ENCODE peak calls at places on chromosome 4, in four cellular contexts. L, Q, O and N are unnamed samples.

GRCh38 chr4:16794816-16795445 is 103.5 kb downstream of the LDB2 start:
- DNase-seq in Q (peak; percentile 84), L (peak; percentile 63), O (peak; percentile 58), N (peak; percentile 55)

GRCh38 chr4:185243879-185244278 is 34.5 kb downstream of the SNX25 start:
- DNase-seq in L (no peak), O (no peak), Q (no peak), N (no peak)

GRCh38 chr4:32396504-32396903 is 1676.3 kb downstream of the PCDH7 start:
- DNase-seq in L (no peak), Q (peak; percentile 12), O (no peak), N (no peak)

GRCh38 chr4:98747659-98748091 is 89.3 kb upstream of the TSPAN5 start:
- DNase-seq in Q (no peak), O (no peak), L (no peak), N (no peak)

GRCh38 chr4:144562019-144562740 is 83.8 kb upstream of the HHIP start:
- DNase-seq in Q (peak; percentile 40), O (no peak), L (no peak), N (no peak)

GRCh38 chr4:10078481-10079233 is 37.9 kb downstream of the WDR1 start:
- DNase-seq in L (no peak), Q (peak; percentile 3), O (peak; percentile 14), N (no peak)

GRCh38 chr4:101555341-101555880 is 208.1 kb upstream of the PPP3CA start:
- DNase-seq in Q (no peak), O (no peak), L (no peak), N (no peak)

GRCh38 chr4:20432098-20432497 is 180.4 kb downstream of the SLIT2 start:
- DNase-seq in L (no peak), O (no peak), Q (no peak), N (no peak)

GRCh38 chr4:175935016-175935661 is 123.1 kb upstream of the GPM6A start:
- DNase-seq in L (peak; percentile 54), O (no peak), Q (no peak), N (no peak)

GRCh38 chr4:151287409-151287808 is 10.4 kb downstream of the PRSS48 start:
- DNase-seq in Q (no peak), O (no peak), L (no peak), N (no peak)

GRCh38 chr4:188023682-188024081 is 28.1 kb downstream of the ZFP42 start:
- DNase-seq in O (no peak), Q (no peak), L (no peak), N (no peak)

GRCh38 chr4:146134761-146135160 is 40.8 kb upstream of the LSM6 start:
- DNase-seq in O (no peak), Q (no peak), L (no peak), N (no peak)

GRCh38 chr4:128286474-128287158 is 997 bp downstream of the PGRMC2 start:
- DNase-seq in Q (no peak), O (peak; percentile 34), L (peak; percentile 44), N (peak; percentile 18)

GRCh38 chr4:78166582-78166981 is 109.5 kb downstream of the FRAS1 start:
- DNase-seq in Q (no peak), L (no peak), O (no peak), N (no peak)

GRCh38 chr4:57043304-57044251 is 64.9 kb downstream of the POLR2B start:
- DNase-seq in Q (no peak), L (no peak), O (no peak), N (no peak)

GRCh38 chr4:149914521-149915115 is 99.0 kb upstream of the IQCM start:
- DNase-seq in L (peak; percentile 32), O (peak; percentile 46), Q (peak; percentile 54), N (peak; percentile 49)

GRCh38 chr4:57544811-57545654 is 434.8 kb upstream of the IGFBP7 start:
- DNase-seq in O (no peak), L (no peak), Q (no peak), N (no peak)

GRCh38 chr4:148058160-148058859 is 326.4 kb downstream of the ARHGAP10 start:
- DNase-seq in Q (no peak), L (no peak), O (no peak), N (no peak)

GRCh38 chr4:8410641-8411271 is 29.8 kb downstream of the ACOX3 start:
- DNase-seq in L (peak; percentile 80), Q (peak; percentile 85), O (peak; percentile 86), N (peak; percentile 90)

GRCh38 chr4:84866295-84866694 is 100.2 kb downstream of the WDFY3 start:
- DNase-seq in L (no peak), O (no peak), Q (no peak), N (no peak)

GRCh38 chr4:8428288-8429097 is 12.0 kb downstream of the ACOX3 start:
- DNase-seq in O (peak; percentile 97), L (peak; percentile 67), Q (peak; percentile 93), N (peak; percentile 98)

GRCh38 chr4:25440478-25441030 is 63.5 kb downstream of the ANAPC4 start:
- DNase-seq in L (no peak), Q (no peak), O (no peak), N (no peak)
- TF ChIP-seq ELF4 in L (no peak), Q (no peak), O (no peak), N (no peak)

GRCh38 chr4:55012363-55013255 is 112.8 kb downstream of the KDR start:
- DNase-seq in O (no peak), Q (no peak), L (no peak), N (no peak)

GRCh38 chr4:55010550-55010949 is 114.8 kb downstream of the KDR start:
- DNase-seq in Q (no peak), O (no peak), L (no peak), N (no peak)

GRCh38 chr4:55004831-55005230 is 120.6 kb downstream of the KDR start:
- DNase-seq in O (no peak), L (no peak), Q (no peak), N (no peak)

GRCh38 chr4:55005910-55006309 is 119.5 kb downstream of the KDR start:
- DNase-seq in O (no peak), Q (no peak), L (no peak), N (no peak)

DNA sequence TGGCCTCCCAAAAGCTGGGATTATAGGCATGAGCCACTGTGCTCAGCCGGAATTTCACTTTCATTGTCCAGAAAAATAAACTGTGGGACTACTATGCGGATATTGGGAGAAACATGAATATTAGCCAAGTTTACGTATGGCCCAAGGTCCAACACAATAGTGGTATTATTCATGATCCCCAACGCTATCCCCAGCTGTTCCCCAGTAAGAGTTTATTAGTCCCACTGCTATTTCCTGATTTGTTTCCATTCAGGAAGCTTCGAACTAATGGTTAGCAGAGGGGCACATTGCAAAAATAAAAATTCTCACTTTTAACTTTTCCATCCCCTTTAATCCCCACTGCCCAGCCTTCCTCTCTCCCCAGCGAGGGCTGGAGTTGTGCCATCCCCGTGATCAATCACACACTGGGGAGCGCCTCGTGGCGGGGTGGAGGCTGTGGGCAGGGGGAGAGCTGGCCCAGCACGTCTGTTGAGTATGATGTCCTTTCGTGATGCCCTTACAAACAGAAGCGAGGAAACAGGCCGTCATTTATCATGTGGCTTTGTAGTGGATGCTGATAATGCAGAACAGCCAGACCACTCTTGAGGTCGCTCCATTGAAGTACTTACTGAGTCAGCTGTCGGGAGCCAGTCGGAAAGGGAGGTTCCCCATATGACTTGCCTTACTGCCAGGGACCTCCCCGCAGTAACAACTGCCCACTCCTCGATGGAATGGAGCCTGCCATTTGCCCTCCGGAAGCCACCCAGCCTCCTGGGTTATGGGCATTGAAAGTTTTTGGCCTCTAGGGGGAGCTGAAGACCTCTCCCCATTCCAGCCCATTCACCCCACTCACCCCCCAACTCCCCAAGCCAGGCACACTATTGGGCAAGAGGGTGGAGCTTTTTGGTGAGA is 117.0 kb downstream of the KDR start:
- DNase-seq in Q (peak; percentile 60), O (peak; percentile 66), L (no peak), N (peak; percentile 45)
- TF ChIP-seq ELF4 in Q (no peak), O (no peak), L (no peak), N (no peak)

DNA sequence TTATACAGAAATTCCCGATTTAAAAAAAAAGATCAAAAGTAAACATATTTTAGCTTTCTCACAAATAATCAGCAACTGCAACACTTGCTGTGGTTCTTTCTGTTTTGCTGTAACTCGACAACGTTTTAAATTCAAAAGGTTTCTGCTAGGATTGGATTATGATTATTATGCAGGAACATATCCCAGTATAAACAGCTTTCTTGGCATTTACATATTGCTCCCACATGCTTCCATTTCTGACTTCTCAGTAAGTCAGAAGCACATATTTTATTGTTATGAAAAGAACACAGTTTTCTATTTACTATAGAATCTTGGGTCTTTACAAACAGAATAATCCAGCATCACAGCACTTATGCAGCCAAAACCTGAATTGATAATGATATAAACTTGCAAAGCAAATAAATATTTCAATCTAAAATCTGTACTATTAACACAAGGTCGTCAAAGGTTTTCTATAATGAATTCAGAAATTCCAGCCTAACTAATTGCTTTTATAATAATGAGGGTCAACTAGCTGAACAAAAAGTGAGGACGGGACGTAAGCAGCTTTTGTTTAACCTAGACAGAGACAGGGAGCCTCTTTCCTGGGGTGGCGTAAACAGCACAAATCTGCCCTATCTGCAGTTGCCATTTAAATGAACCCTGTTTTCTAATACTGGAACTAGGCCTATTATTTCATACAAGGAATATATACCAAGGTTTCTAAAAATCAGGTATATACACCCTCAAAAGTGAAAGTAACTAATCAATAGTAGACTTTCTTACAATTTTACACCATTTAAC is 9.8 kb upstream of the PCDH18 start:
- DNase-seq in L (no peak), Q (no peak), O (no peak), N (no peak)
- TF ChIP-seq ELF4 in L (no peak), Q (no peak), O (no peak), N (no peak)

DNA sequence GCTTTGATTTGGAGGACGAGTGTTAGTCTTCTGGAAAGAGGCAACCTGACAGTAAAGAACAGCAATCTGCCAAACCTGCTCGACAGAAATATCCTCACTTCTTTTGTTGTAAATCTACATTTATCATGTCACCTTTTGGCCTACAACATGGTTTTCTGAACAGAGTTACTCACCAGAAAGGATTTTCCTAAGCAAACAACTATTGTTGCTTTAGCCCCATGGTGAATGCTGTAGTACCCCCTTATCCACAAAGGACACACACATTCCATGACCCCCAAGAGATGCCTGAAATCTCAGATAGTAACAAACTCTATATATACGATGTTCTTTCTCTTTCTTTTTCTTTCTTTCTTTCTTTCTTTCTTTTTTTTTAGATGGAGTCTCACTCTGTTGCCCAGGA is 42.7 kb downstream of the TMEM150C start:
- DNase-seq in Q (no peak), L (no peak), O (no peak), N (no peak)
- TF ChIP-seq ELF4 in Q (no peak), L (no peak), O (no peak), N (no peak)

DNA sequence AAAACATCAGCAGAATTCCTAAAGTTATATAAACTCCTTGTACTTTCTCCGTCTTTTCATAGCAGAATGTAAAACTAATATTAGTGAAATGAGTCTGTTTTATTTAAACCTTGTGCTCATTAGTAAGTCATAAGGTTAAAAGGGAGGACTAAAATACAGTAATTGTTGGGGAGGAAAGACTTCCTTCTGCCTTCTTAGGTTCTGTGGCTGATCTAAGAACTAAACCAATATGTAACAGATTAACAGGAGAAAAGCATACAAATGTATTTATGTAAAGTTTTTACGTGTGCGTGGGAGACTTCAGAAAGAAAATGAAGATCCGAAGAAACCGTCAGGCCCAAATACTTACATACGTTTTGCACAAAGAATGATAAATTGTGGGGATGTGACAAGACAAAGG is 286.6 kb upstream of the MAD2L1 start:
- DNase-seq in Q (no peak), O (no peak), L (no peak), N (no peak)
- TF ChIP-seq ELF4 in Q (no peak), O (no peak), L (no peak), N (no peak)